ENCODE peak calls at places on chromosome 12, in six cellular contexts. S, I, G, Q, M and K are unnamed samples.

GRCh38 chr12:103586132-103586531 is 941 bp upstream of the STAB2 start:
- DNase-seq in Q (no peak), G (no peak), I (peak), S (no peak), M (no peak), K (no peak)

GRCh38 chr12:6788972-6789905 is at the start of gene CD4:
- DNase-seq in I (no peak), G (peak), M (no peak), Q (no peak), S (no peak), K (peak)

GRCh38 chr12:105740970-105741725 is 397.6 kb downstream of the NUAK1 start:
- DNase-seq in I (peak), G (peak), Q (peak), S (no peak), M (peak), K (peak)

GRCh38 chr12:123602651-123603195 is 824 bp downstream of the DDX55 start:
- DNase-seq in G (no peak), Q (no peak), S (no peak), I (no peak), M (no peak), K (no peak)

GRCh38 chr12:51695241-51696010 is 104.4 kb downstream of the SCN8A start:
- DNase-seq in I (no peak), Q (no peak), M (no peak), S (no peak), G (no peak), K (no peak)

GRCh38 chr12:114668151-114668891 is 15.7 kb downstream of the TBX3 start:
- DNase-seq in S (no peak), M (peak), G (peak), I (peak), Q (peak), K (peak)

GRCh38 chr12:89825591-89826449 is 117.2 kb upstream of the ATP2B1 start:
- DNase-seq in S (peak), Q (no peak), G (no peak), I (peak), M (no peak), K (no peak)

GRCh38 chr12:124564232-124564958 is 3.0 kb downstream of the NCOR2 start:
- DNase-seq in Q (no peak), I (no peak), M (no peak), G (no peak), S (no peak), K (no peak)

GRCh38 chr12:12877145-12877544 is 14.2 kb upstream of the GPRC5A start:
- DNase-seq in I (no peak), M (no peak), G (no peak), Q (no peak), S (no peak), K (no peak)

GRCh38 chr12:123269980-123270379 is 1.7 kb downstream of the CDK2AP1 start:
- DNase-seq in S (no peak), M (no peak), I (no peak), Q (no peak), G (no peak), K (no peak)

GRCh38 chr12:113880337-113880736 is 85.8 kb downstream of the RBM19 start:
- DNase-seq in S (no peak), Q (no peak), I (no peak), G (no peak), M (no peak), K (no peak)

GRCh38 chr12:124185970-124186686 is 108.8 kb upstream of the RFLNA start:
- DNase-seq in I (peak), Q (no peak), M (no peak), S (no peak), G (no peak), K (no peak)

GRCh38 chr12:117050060-117050459 is 49.2 kb downstream of the TESC start:
- DNase-seq in I (no peak), S (no peak), M (no peak), Q (no peak), G (no peak), K (no peak)

GRCh38 chr12:121637231-121637914 is 11.0 kb downstream of the ORAI1 start:
- DNase-seq in M (no peak), S (no peak), G (no peak), I (no peak), Q (no peak), K (peak)

GRCh38 chr12:52084491-52085231 is 5.2 kb downstream of the SMIM41 start:
- DNase-seq in Q (no peak), S (no peak), I (no peak), G (no peak), M (no peak), K (no peak)

GRCh38 chr12:58412466-58412865 is 471.1 kb downstream of the ATP23 start:
- DNase-seq in G (no peak), S (no peak), I (peak), Q (no peak), M (no peak), K (no peak)

GRCh38 chr12:45980540-45980939 is 9.8 kb downstream of the SCAF11 start:
- DNase-seq in G (no peak), M (no peak), Q (no peak), S (no peak), I (no peak), K (no peak)

GRCh38 chr12:39831587-39832315 is 212.1 kb upstream of the ABCD2 start:
- DNase-seq in I (peak), S (no peak), M (no peak), Q (no peak), G (no peak), K (no peak)

GRCh38 chr12:57093412-57094193 is 4.7 kb downstream of the NAB2 start:
- DNase-seq in Q (peak), I (peak), M (no peak), G (peak), S (peak), K (peak)
- TF ChIP-seq CTCF in Q (peak), I (peak), M (peak), G (peak), S (peak), K (peak)

GRCh38 chr12:118463677-118464076 is 87.3 kb downstream of the SUDS3 start:
- DNase-seq in G (no peak), I (no peak), M (no peak), S (no peak), Q (no peak), K (no peak)

GRCh38 chr12:118467576-118467975 is 91.2 kb downstream of the SUDS3 start:
- DNase-seq in G (no peak), Q (no peak), M (no peak), S (no peak), I (no peak), K (no peak)
- H3K4me3 ChIP-seq in G (no peak), Q (no peak), M (no peak), S (no peak), I (no peak), K (no peak)

GRCh38 chr12:23947395-23947794 is 2.1 kb downstream of the SOX5 start:
- DNase-seq in S (no peak), I (no peak), G (no peak), M (no peak), Q (no peak), K (no peak)

GRCh38 chr12:23950775-23951391 is 1.4 kb upstream of the SOX5 start:
- DNase-seq in G (peak), M (no peak), Q (no peak), I (peak), S (no peak), K (peak)

GRCh38 chr12:23952071-23952470 is 2.6 kb upstream of the SOX5 start:
- DNase-seq in Q (no peak), G (no peak), I (no peak), M (no peak), S (no peak), K (no peak)

GRCh38 chr12:23949212-23950010 is at the start of gene SOX5:
- DNase-seq in Q (no peak), M (no peak), S (no peak), G (peak), I (peak), K (peak)

DNA sequence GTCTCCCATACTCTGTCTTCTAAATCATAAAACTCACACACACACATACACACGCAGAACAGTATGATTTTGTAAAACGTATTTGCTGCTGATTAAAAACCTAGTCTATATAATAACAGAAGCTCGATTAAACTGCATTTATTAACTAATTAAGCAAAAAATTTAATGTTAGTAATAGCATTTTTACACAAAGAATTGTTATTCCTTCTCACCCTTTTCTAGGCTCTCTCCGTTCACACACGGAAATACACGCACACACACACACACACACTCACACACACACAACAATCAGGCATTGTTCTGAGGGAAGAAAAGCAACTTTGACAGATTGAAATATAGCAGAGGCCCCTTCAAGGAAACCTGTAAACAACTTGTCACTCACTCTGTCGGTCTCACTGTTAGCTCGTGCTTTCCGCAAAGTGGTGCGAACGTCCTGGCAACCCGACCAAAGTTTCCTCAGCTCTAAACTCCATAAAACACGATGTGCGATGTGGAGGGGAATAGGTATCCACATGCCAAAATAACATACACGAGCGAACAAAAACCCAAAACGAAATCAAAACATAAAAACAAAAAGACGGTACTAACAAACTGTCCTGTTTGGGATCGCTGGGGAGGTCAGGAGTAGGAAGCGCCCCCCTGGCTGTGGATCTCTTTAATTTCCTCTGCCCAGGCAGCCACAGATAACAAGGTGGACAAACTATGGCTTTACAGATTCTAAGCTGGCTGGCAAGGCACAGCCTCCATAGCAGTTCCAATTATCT is 723 bp upstream of the SOX5 start:
- DNase-seq in I (peak), Q (no peak), G (no peak), M (no peak), S (no peak), K (no peak)
- TF ChIP-seq CTCF in I (no peak), Q (no peak), G (no peak), M (no peak), S (no peak), K (no peak)

DNA sequence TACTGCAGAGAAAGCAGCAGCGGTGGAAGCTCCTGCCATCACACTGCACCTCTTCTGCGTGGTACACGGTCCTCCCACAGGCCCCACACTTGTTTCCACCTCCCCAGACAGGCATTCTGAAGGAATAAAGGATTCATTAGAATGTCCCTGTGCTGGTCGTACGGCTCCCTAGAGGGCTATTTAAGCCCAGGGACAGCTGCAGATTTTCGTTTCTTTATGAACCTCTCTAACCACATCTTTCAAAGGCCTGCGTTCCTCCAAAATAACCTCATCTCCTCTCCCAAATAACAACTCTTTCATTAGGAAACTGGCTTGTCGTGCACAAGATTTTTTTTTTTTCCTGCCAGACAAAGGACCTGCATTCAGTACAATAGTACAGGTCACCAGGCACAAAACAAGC is 12.7 kb downstream of the CSRP2 start:
- DNase-seq in I (no peak), M (no peak), S (no peak), Q (no peak), G (no peak), K (no peak)
- H3K4me3 ChIP-seq in I (no peak), M (no peak), S (no peak), Q (no peak), G (no peak), K (no peak)

DNA sequence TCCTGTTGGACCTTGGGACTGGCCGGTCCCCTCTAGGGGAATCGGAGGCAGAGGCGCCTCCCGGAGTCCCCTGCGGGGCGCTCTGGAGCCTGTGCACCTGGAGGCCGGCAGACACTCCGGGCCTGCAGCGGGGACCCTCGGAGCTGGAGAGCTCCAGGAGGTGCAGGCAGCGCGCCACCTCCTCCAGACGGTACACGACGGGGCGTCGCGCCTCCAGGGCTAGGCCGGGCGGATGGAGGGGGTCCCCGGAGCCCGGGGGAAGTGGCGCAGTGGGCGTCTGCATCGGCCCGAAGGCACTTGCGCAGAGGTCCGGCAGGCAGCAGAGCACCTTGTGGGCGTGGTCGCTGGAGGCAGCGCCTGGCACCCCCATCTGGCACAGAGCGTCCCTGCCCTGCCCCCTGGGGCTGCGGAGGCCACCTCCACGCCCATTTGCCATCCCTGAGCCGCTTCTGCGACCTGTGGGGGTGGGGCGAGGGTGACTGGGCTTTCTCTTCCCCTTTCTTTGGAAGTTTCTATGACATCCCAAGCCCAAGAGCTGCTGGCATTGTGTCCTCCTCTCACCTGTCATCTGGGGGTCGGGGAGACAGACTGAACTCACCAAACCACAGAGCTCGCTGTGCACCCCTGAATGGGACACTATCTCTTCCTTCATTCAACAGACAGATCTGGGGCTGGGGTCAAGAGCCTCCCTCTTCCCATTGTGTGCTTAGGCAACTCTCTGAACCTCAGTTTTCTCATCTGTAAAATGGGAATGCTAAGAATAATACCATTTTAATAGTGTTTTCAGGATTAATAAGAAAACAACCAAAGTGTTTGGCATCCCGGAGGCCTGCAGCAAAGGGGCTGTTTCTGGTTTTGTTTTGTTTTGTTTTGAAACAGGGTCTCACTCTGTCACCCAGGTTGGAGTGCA is 37.5 kb upstream of the CORO1C start:
- DNase-seq in M (no peak), S (no peak), Q (no peak), I (no peak), G (peak), K (peak)
- TF ChIP-seq CTCF in M (no peak), S (no peak), Q (no peak), I (no peak), G (no peak), K (no peak)

GRCh38 chr12:14959916-14960315 is 1.5 kb downstream of the ARHGDIB start:
- DNase-seq in I (no peak), G (no peak), Q (no peak), S (no peak), M (no peak), K (no peak)

GRCh38 chr12:14960548-14961465 is 594 bp downstream of the ARHGDIB start:
- DNase-seq in Q (no peak), S (no peak), G (no peak), I (peak), M (no peak), K (no peak)

GRCh38 chr12:14958361-14959125 is 2.9 kb downstream of the ARHGDIB start:
- DNase-seq in S (no peak), M (no peak), G (no peak), Q (no peak), I (no peak), K (no peak)

GRCh38 chr12:14959126-14959440 is 2.3 kb downstream of the ARHGDIB start:
- DNase-seq in M (no peak), I (no peak), G (no peak), S (no peak), Q (no peak), K (peak)

DNA sequence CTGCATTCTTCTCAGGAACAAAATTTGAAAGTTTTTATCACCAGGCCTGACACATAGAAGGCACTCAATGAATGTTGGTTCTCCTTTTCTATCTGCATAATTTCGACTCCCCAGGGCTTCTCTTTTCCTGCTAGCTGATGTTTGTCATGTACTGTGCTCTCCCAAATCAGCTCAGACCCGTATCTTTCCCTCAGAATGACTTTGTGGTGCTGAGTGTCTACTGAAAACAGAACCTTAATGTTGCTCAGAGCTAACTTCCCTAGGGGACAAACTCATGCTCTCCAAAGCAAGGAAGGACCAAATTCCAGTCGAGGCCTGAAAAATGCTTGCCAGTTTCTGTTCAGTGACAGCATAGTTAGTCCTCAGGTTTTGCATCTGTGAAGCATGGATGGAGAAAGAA is 1.9 kb downstream of the ARHGDIB start:
- DNase-seq in G (no peak), S (no peak), M (no peak), Q (no peak), I (no peak), K (no peak)
- H3K4me3 ChIP-seq in G (peak), S (no peak), M (peak), Q (no peak), I (no peak), K (no peak)

GRCh38 chr12:1695836-1696670 is 5.2 kb downstream of the ADIPOR2 start:
- DNase-seq in M (no peak), G (no peak), S (no peak), Q (no peak), I (peak), K (no peak)

GRCh38 chr12:1702708-1703107 is 11.8 kb downstream of the ADIPOR2 start:
- DNase-seq in G (no peak), S (no peak), I (no peak), M (no peak), Q (no peak), K (no peak)

GRCh38 chr12:1697253-1697652 is 6.4 kb downstream of the ADIPOR2 start:
- DNase-seq in I (no peak), S (no peak), M (no peak), Q (no peak), G (no peak), K (no peak)

GRCh38 chr12:1696800-1697199 is 5.9 kb downstream of the ADIPOR2 start:
- DNase-seq in I (no peak), G (no peak), S (no peak), Q (no peak), M (no peak), K (no peak)

DNA sequence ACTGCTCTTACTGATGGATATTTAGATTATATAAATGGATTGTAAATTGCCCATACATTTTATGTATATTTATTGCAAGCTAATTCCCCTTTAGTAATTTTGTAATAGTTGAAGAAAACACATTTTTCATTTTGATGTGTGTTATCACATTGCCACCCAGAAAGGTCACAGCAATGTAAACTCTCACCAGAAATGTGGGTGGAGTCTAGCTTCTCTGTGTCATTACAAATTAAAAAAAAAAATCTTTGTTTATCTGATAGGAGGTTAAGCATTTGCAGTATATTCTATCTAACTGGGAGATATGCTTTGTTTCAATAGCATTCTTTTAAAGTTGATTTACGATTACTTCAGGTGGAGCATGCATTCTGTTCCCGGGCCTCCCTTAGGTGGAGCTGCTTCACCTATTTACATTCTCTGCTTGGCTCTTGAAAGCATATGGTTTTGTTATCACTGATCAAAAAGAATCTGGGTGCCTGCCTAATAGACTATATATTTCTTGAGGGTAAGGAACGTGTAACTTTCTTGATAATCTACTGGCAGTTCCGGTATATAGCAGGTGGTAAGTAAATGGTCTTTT is 7.9 kb downstream of the ADIPOR2 start:
- DNase-seq in S (no peak), G (no peak), M (no peak), I (no peak), Q (no peak), K (no peak)
- TF ChIP-seq CTCF in S (no peak), G (peak), M (no peak), I (no peak), Q (no peak), K (no peak)

GRCh38 chr12:2832550-2833127 is 2.2 kb downstream of the NRIP2 start:
- DNase-seq in I (no peak), Q (no peak), G (no peak), M (no peak), S (no peak), K (no peak)

GRCh38 chr12:2826036-2826435 is 8.8 kb downstream of the NRIP2 start:
- DNase-seq in G (no peak), M (no peak), I (no peak), S (no peak), Q (no peak), K (no peak)

GRCh38 chr12:2833327-2833726 is 1.5 kb downstream of the NRIP2 start:
- DNase-seq in I (no peak), G (no peak), S (no peak), M (no peak), Q (no peak), K (no peak)

GRCh38 chr12:2826721-2827515 is 7.9 kb downstream of the NRIP2 start:
- DNase-seq in G (no peak), S (no peak), Q (no peak), I (no peak), M (no peak), K (no peak)

GRCh38 chr12:2829275-2829674 is 5.6 kb downstream of the NRIP2 start:
- DNase-seq in S (no peak), G (no peak), Q (no peak), I (no peak), M (no peak), K (no peak)
- H3K4me3 ChIP-seq in S (no peak), G (no peak), Q (no peak), I (no peak), M (no peak), K (no peak)